ENCODE peak calls at places on chromosome 4, in five cellular contexts. L, P, N, T and J are unnamed samples.

GRCh38 chr4:124717101-124717500 is 4.6 kb upstream of the ANKRD50 start:
- DNase-seq in P (no peak), T (no peak), N (no peak), L (no peak), J (no peak)

GRCh38 chr4:99300934-99301333 is 10.1 kb upstream of the ADH1A start:
- DNase-seq in P (no peak), T (peak; percentile 72), N (peak; percentile 91), L (peak; percentile 60), J (no peak)

GRCh38 chr4:25098964-25099843 is 61.0 kb downstream of the SEPSECS start:
- DNase-seq in L (peak; percentile 81), P (no peak), N (no peak), T (no peak), J (no peak)

GRCh38 chr4:19130836-19131235 is 1109.3 kb upstream of the LCORL start:
- DNase-seq in T (no peak), P (no peak), L (no peak), N (peak; percentile 12), J (no peak)

GRCh38 chr4:153110739-153111138 is 93.5 kb upstream of the TRIM2 start:
- DNase-seq in L (no peak), N (no peak), T (no peak), P (no peak), J (no peak)

GRCh38 chr4:140236649-140237160 is 82.7 kb upstream of the MAML3 start:
- DNase-seq in T (no peak), N (no peak), P (no peak), L (no peak), J (no peak)

GRCh38 chr4:25656031-25656430 is 380 bp downstream of the SLC34A2 start:
- DNase-seq in L (no peak), T (no peak), P (no peak), N (no peak), J (no peak)

GRCh38 chr4:170090667-170091052 is 904 bp upstream of the AADAT start:
- DNase-seq in P (no peak), T (no peak), N (no peak), L (no peak), J (no peak)

GRCh38 chr4:3630136-3630933 is 98.1 kb upstream of the LRPAP1 start:
- DNase-seq in T (no peak), L (no peak), N (no peak), P (no peak), J (no peak)

GRCh38 chr4:112751447-112751846 is 114.5 kb downstream of the LARP7 start:
- DNase-seq in N (no peak), T (no peak), L (no peak), P (no peak), J (no peak)

GRCh38 chr4:83961575-83961974 is 425.7 kb downstream of the GPAT3 start:
- DNase-seq in N (no peak), L (no peak), P (no peak), T (no peak), J (no peak)

GRCh38 chr4:21387683-21388082 is 560.9 kb downstream of the KCNIP4 start:
- DNase-seq in P (no peak), L (no peak), N (no peak), T (no peak), J (no peak)

GRCh38 chr4:40915318-40916217 is 165.8 kb downstream of the NSUN7 start:
- DNase-seq in N (no peak), L (no peak), P (no peak), T (no peak), J (no peak)

GRCh38 chr4:101596786-101597185 is 193.7 kb upstream of the BANK1 start:
- DNase-seq in T (no peak), P (no peak), L (no peak), N (no peak), J (no peak)

GRCh38 chr4:85370400-85371032 is 104.4 kb upstream of the ARHGAP24 start:
- DNase-seq in N (peak; percentile 14), P (peak; percentile 21), T (no peak), L (no peak), J (peak; percentile 16)

GRCh38 chr4:36224969-36225903 is 19.1 kb downstream of the ARAP2 start:
- DNase-seq in P (no peak), T (no peak), N (no peak), L (no peak), J (no peak)

GRCh38 chr4:102344520-102344954 is 745 bp downstream of the SLC39A8 start:
- DNase-seq in L (peak; percentile 58), N (no peak), P (peak; percentile 10), T (peak; percentile 87), J (peak; percentile 48)

GRCh38 chr4:119517361-119518229 is 111.0 kb downstream of the PDE5A start:
- DNase-seq in L (no peak), P (no peak), T (no peak), N (no peak), J (no peak)

GRCh38 chr4:38040619-38041018 is 80.4 kb downstream of the PTTG2 start:
- DNase-seq in T (no peak), N (no peak), P (no peak), L (no peak), J (no peak)

GRCh38 chr4:78624048-78624447 is 72.5 kb downstream of the ANXA3 start:
- DNase-seq in N (no peak), L (no peak), T (no peak), P (no peak), J (no peak)

GRCh38 chr4:677431-678293 is 3.3 kb downstream of the MYL5 start:
- DNase-seq in N (no peak), P (peak; percentile 45), T (no peak), L (no peak), J (no peak)

GRCh38 chr4:99642725-99643489 is 14.7 kb downstream of the C4orf54 start:
- DNase-seq in T (no peak), L (peak; percentile 68), P (no peak), N (no peak), J (no peak)

GRCh38 chr4:106618920-106619319 is 250.3 kb upstream of the GIMD1 start:
- DNase-seq in T (no peak), N (no peak), L (no peak), P (no peak), J (no peak)

GRCh38 chr4:10160280-10160856 is 43.8 kb upstream of the WDR1 start:
- DNase-seq in L (no peak), N (no peak), P (peak; percentile 31), T (no peak), J (no peak)

GRCh38 chr4:137393043-137393442 is 139.3 kb downstream of the PCDH18 start:
- DNase-seq in T (no peak), L (no peak), P (no peak), N (no peak), J (no peak)

GRCh38 chr4:55561884-55562283 is 15.2 kb upstream of the CLOCK start:
- DNase-seq in N (no peak), L (no peak), P (no peak), T (no peak), J (no peak)

GRCh38 chr4:53855886-53856260 is 208.5 kb downstream of the CHIC2 start:
- DNase-seq in N (no peak), P (no peak), L (no peak), T (no peak), J (no peak)

GRCh38 chr4:30619679-30620078 is 100.5 kb upstream of the PCDH7 start:
- DNase-seq in P (no peak), N (no peak), T (no peak), L (no peak), J (no peak)

GRCh38 chr4:139786494-139787354 is 121.1 kb downstream of the MGST2 start:
- DNase-seq in T (no peak), N (no peak), P (no peak), L (no peak), J (no peak)

GRCh38 chr4:84847978-84848377 is 118.5 kb downstream of the WDFY3 start:
- DNase-seq in N (no peak), L (no peak), P (no peak), T (no peak), J (no peak)

GRCh38 chr4:173758132-173758531 is 228.1 kb upstream of the HAND2 start:
- DNase-seq in T (no peak), N (no peak), L (no peak), P (no peak), J (no peak)

GRCh38 chr4:173748353-173748752 is 218.3 kb upstream of the HAND2 start:
- DNase-seq in P (no peak), L (no peak), N (no peak), T (no peak), J (no peak)

GRCh38 chr4:173753408-173753807 is 223.4 kb upstream of the HAND2 start:
- DNase-seq in N (no peak), L (no peak), P (no peak), T (no peak), J (no peak)

GRCh38 chr4:173747537-173748257 is 217.7 kb upstream of the HAND2 start:
- DNase-seq in T (no peak), P (no peak), N (no peak), L (no peak), J (no peak)

DNA sequence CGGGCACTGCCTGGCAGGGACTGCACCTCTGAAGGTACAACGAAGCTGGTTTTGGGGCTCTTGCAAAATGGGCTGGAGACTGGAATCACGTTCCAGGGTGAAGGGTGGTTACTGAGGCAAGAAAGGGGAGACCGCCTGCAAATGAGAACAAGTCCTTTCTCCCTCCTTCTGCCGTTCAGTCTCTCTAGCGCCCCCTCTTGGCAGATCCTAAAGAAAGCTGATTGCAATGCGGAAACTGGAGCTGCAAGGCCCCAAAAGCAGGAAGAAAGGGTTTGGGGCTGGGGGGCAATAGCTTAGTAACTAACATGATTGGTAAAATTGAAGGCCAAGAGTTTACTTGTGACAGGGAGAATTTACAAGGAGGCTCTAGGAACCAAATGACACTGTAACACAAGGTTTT is 222.6 kb upstream of the HAND2 start:
- DNase-seq in N (no peak), P (peak; percentile 58), L (no peak), T (no peak), J (no peak)
- TF ChIP-seq CTCF in N (peak; percentile 78), P (peak; percentile 30), L (peak; percentile 47), T (peak; percentile 29), J (peak; percentile 48)

GRCh38 chr4:186191266-186192067 is at the start of gene CYP4V2:
- DNase-seq in N (no peak), T (peak; percentile 94), P (peak; percentile 51), L (peak; percentile 85), J (peak; percentile 60)
- TF ChIP-seq CTCF in N (no peak), T (peak; percentile 42), P (no peak), L (peak; percentile 48), J (peak; percentile 56)

DNA sequence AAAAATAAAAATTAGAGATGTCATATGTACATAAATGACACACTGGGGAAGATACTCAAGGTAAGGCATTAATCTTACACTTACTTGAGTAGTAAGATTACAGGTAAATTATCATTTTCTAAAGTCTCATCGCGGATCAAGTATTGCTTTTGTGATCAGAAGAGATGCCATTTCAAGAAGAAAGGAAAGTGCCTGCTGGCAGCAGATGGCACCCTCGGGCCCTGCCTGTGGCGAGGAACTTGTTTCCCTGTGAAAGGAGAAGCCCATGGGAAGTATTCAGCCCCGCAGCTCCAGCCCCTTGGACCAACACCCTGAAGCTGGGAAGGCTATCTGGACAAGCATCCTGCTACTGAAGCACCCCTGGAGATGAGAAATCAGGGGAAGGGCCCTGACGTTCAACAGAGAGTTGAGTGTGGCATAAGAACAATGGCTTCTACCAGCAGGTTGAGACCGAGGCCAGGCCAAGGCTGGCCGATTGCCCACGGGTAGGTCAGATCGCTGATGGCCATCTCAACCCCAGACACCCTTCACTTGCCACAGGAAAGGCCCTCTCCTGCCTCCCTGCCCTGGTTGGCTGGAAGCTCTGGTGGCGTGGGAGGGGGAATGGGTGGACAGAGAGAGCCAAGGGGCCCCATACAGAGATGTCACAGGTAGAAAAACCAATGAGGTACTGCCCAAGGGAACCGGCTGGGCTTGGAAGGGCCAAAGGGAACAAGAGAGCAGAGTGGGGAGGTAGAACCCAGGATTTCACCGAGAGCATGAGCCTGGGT is 18.8 kb upstream of the MXD4 start:
- DNase-seq in N (no peak), T (no peak), P (no peak), L (peak; percentile 2), J (no peak)
- TF ChIP-seq CTCF in N (peak; percentile 7), T (no peak), P (peak; percentile 24), L (no peak), J (no peak)

GRCh38 chr4:182083681-182084410 is 159.4 kb upstream of the TENM3 start:
- DNase-seq in L (no peak), P (no peak), T (no peak), N (no peak), J (no peak)
- TF ChIP-seq CTCF in L (no peak), P (no peak), T (no peak), N (no peak), J (no peak)